ENCODE peak calls at places on chromosome 1, in eight cellular contexts. L is prostate gland, X is NT2/D1, C is GM06990, A is foreskin fibroblast, H is PC-9, K is fibroblast of pulmonary artery, Y is tibial nerve. I is an unnamed sample.

GRCh38 chr1:147847831-147848230 is 54.8 kb upstream of the GJA8 start:
- DNase-seq in L (no peak), X (no peak), C (no peak), A (no peak), H (no peak), K (no peak), Y (no peak), I (no peak)

GRCh38 chr1:40153073-40153770 is 8.0 kb upstream of the RLF start:
- DNase-seq in L (peak; percentile 28), X (peak; percentile 44), C (peak; percentile 77), A (peak; percentile 76), H (peak; percentile 59), K (peak; percentile 82), Y (peak; percentile 37), I (peak; percentile 59)

GRCh38 chr1:204104331-204105222 is 31.7 kb downstream of the SOX13 start:
- DNase-seq in L (no peak), X (no peak), C (no peak), A (no peak), H (peak; percentile 92), K (no peak), Y (no peak), I (no peak)

GRCh38 chr1:67578397-67579020 is 106.5 kb upstream of the GADD45A start:
- DNase-seq in L (no peak), X (no peak), C (no peak), A (no peak), H (no peak), K (no peak), Y (no peak), I (no peak)

GRCh38 chr1:204093421-204093717 is 20.5 kb downstream of the SOX13 start:
- DNase-seq in L (no peak), X (no peak), C (no peak), A (no peak), H (no peak), K (no peak), Y (no peak), I (no peak)

GRCh38 chr1:203306089-203306969 is 1.0 kb downstream of the BTG2 start:
- DNase-seq in L (peak; percentile 98), X (no peak), C (no peak), A (peak; percentile 92), H (peak; percentile 40), K (peak; percentile 90), Y (peak; percentile 92), I (peak; percentile 27)

GRCh38 chr1:178609015-178609414 is 96.1 kb downstream of the TEX35 start:
- DNase-seq in L (no peak), X (no peak), C (no peak), A (peak; percentile 83), H (peak; percentile 86), K (peak; percentile 86), Y (no peak), I (no peak)

GRCh38 chr1:161905269-161905884 is 118.3 kb downstream of the OLFML2B start:
- DNase-seq in L (no peak), X (peak; percentile 6), C (no peak), A (peak; percentile 33), H (no peak), K (peak; percentile 49), Y (no peak), I (no peak)

GRCh38 chr1:90204036-90204594 is 209.2 kb downstream of the ZNF326 start:
- DNase-seq in L (no peak), X (peak; percentile 27), C (no peak), A (no peak), H (no peak), K (no peak), Y (no peak), I (no peak)

GRCh38 chr1:53608071-53608470 is 130.9 kb downstream of the GLIS1 start:
- DNase-seq in L (no peak), X (no peak), C (no peak), A (no peak), H (no peak), K (no peak), Y (no peak), I (no peak)

GRCh38 chr1:193471981-193472380 is 285.6 kb upstream of the B3GALT2 start:
- DNase-seq in L (no peak), X (no peak), C (no peak), A (no peak), H (no peak), K (no peak), Y (no peak), I (no peak)

GRCh38 chr1:243956448-243956847 is 94.6 kb upstream of the ZBTB18 start:
- DNase-seq in L (no peak), X (no peak), C (no peak), A (peak; percentile 64), H (no peak), K (no peak), Y (no peak), I (no peak)

GRCh38 chr1:153946622-153947246 is at the start of gene DENND4B:
- DNase-seq in L (peak; percentile 71), X (peak; percentile 87), C (peak; percentile 86), A (peak; percentile 93), H (peak; percentile 59), K (peak; percentile 75), Y (peak; percentile 65), I (no peak)

GRCh38 chr1:185798505-185798904 is 64.3 kb downstream of the HMCN1 start:
- DNase-seq in L (no peak), X (no peak), C (no peak), A (no peak), H (no peak), K (no peak), Y (no peak), I (no peak)

GRCh38 chr1:185808675-185809074 is 74.5 kb downstream of the HMCN1 start:
- DNase-seq in L (no peak), X (no peak), C (no peak), A (no peak), H (no peak), K (peak; percentile 6), Y (no peak), I (no peak)

GRCh38 chr1:185804608-185805007 is 70.4 kb downstream of the HMCN1 start:
- DNase-seq in L (no peak), X (no peak), C (no peak), A (no peak), H (no peak), K (no peak), Y (no peak), I (no peak)

DNA sequence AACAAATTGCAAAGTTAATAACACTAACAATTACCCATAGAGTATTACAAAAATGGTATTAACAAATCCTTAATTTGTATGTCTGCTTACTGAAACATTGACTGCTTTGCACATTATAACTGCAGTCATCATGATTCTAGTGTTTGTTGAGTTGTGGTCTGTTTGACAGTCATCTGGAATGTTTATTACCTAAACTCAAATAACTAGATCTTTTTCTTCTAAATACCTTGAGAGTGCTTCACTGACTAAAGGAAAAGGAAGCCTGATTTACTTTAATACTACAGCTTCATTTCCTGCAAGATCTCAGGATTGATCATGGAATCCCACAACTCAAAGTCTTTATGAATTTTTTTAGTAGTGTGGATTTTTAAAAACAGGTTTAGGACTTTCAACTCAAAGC is 70.0 kb downstream of the HMCN1 start:
- DNase-seq in L (no peak), X (no peak), C (no peak), A (no peak), H (peak; percentile 51), K (no peak), Y (no peak), I (no peak)
- H3K4me3 ChIP-seq in L (no peak overlapping the region), X (no peak overlapping the region), C (no peak overlapping the region), A (no peak overlapping the region), H (no peak overlapping the region), K (no peak overlapping the region), Y (no peak overlapping the region), I (no peak overlapping the region)

GRCh38 chr1:180548686-180549326 is 10.0 kb upstream of the OVAAL start:
- DNase-seq in L (no peak), X (no peak), C (no peak), A (no peak), H (no peak), K (no peak), Y (no peak), I (no peak)
- H3K4me3 ChIP-seq in L (no peak overlapping the region), X (no peak overlapping the region), C (no peak overlapping the region), A (no peak overlapping the region), H (no peak overlapping the region), K (no peak overlapping the region), Y (no peak overlapping the region), I (no peak overlapping the region)

GRCh38 chr1:226135709-226136108 is 50.8 kb downstream of the ACBD3 start:
- DNase-seq in L (no peak), X (no peak), C (no peak), A (no peak), H (no peak), K (no peak), Y (no peak), I (no peak)

GRCh38 chr1:226132731-226133503 is 53.6 kb downstream of the ACBD3 start:
- DNase-seq in L (peak; percentile 88), X (no peak), C (peak; percentile 51), A (no peak), H (peak; percentile 81), K (no peak), Y (no peak), I (no peak)

GRCh38 chr1:226133504-226134123 is 52.9 kb downstream of the ACBD3 start:
- DNase-seq in L (no peak), X (no peak), C (no peak), A (no peak), H (no peak), K (no peak), Y (no peak), I (no peak)

GRCh38 chr1:226134170-226135058 is 52.1 kb downstream of the ACBD3 start:
- DNase-seq in L (no peak), X (no peak), C (no peak), A (no peak), H (no peak), K (no peak), Y (no peak), I (no peak)

DNA sequence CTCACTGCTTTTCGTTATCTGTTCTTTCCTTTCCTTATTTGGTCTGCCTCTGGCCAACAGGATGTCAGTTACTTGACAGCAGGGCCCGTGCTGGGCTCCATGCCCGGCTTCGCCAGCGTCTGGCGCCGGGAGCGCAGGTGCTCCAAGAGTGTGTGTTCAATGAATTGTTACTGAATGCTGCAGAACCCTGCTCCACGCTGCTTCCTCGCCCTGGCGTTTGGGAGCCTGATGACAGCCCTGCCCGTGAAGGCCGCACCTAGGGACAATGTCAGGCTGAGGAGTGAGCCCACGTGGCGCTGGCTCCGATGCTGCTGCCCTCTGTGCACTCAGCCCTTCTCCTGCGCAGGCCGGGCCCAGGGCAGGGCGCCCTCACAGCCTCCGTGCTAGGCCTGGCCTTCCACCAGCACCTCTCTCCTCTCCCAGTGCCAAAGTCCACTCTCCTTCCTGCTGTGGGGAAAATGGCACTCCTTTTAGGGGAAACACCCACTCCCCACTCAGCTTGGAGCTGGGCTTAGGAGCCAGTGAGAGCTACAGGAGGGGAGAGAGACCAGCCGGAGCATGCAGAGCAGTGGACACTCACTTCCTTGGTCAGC is 51.4 kb downstream of the ACBD3 start:
- DNase-seq in L (peak; percentile 82), X (no peak), C (no peak), A (no peak), H (no peak), K (peak; percentile 47), Y (no peak), I (no peak)
- H3K4me3 ChIP-seq in L (no peak overlapping the region), X (no peak overlapping the region), C (no peak overlapping the region), A (no peak overlapping the region), H (no peak overlapping the region), K (no peak overlapping the region), Y (no peak overlapping the region), I (no peak overlapping the region)

DNA sequence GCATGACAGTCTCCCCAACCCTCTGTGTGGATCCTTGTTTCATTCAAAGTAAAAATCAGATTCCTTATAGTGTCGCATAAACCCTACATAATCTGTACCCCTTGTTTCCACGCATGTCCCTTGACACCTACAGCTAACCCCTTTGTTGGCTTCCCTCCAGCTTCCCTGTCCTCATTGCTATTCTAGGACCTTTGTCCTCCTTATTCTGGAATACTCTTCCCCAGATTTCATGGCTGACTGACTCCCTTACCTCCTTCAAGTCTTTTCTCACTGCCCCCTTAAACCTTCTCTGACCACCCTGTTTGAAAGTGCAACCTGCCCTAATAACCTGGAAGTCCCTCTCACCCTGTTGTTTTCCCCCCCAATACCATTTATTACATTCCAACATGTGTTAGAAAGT is 4.0 kb downstream of the RNF11 start:
- DNase-seq in L (no peak), X (no peak), C (no peak), A (no peak), H (no peak), K (no peak), Y (no peak), I (no peak)
- H3K4me3 ChIP-seq in L (no peak overlapping the region), X (no peak overlapping the region), C (no peak overlapping the region), A (no peak overlapping the region), H (no peak overlapping the region), K (no peak overlapping the region), Y (no peak overlapping the region), I (no peak overlapping the region)